ENCODE peak calls at places on chromosomes 3 and 15, in four cellular contexts. S is A673, B is A549, X is HFF-Myc. Z is an unnamed sample.

GRCh38 chr15:37086120-37086519 is 14.2 kb downstream of the MEIS2 start:
- DNase-seq in B (no peak), S (no peak), X (no peak), Z (no peak)

GRCh38 chr15:67766963-67767362 is 58.3 kb upstream of the SKOR1 start:
- DNase-seq in S (no peak), B (no peak), X (no peak), Z (no peak)

GRCh38 chr15:90465930-90466567 is 63.7 kb upstream of the CRTC3 start:
- DNase-seq in S (no peak), X (no peak), B (no peak), Z (no peak)

GRCh38 chr3:25547103-25547502 is 117.6 kb downstream of the TOP2B start:
- DNase-seq in B (no peak), X (no peak), S (no peak), Z (no peak)

GRCh38 chr3:64848822-64849221 is 161.0 kb upstream of the ADAMTS9 start:
- DNase-seq in S (no peak), B (no peak), X (no peak), Z (no peak)

GRCh38 chr3:126835472-126836219 is 131.6 kb downstream of the CHCHD6 start:
- DNase-seq in X (no peak), S (no peak), B (peak), Z (peak)

GRCh38 chr3:29255854-29256696 is 24.8 kb upstream of the RBMS3 start:
- DNase-seq in S (no peak), X (no peak), B (no peak), Z (no peak)

GRCh38 chr15:88769161-88769971 is 33.9 kb upstream of the ACAN start:
- DNase-seq in X (no peak), S (no peak), B (no peak), Z (no peak)

GRCh38 chr3:96331341-96331740 is 483.1 kb upstream of the EPHA6 start:
- DNase-seq in B (peak), S (no peak), X (no peak), Z (no peak)

GRCh38 chr3:175426805-175427204 is 567.7 kb downstream of the NAALADL2 start:
- DNase-seq in B (no peak), X (no peak), S (no peak), Z (peak)

GRCh38 chr15:92714071-92714456 is 58.5 kb upstream of the FAM174B start:
- DNase-seq in B (peak), S (peak), X (no peak), Z (no peak)

GRCh38 chr15:35289029-35289617 is 204.0 kb upstream of the NANOGP8 start:
- DNase-seq in B (peak), X (peak), S (peak), Z (no peak)

GRCh38 chr15:89993344-89993743 is 7.8 kb upstream of the ZNF710 start:
- DNase-seq in B (no peak), S (no peak), X (no peak), Z (no peak)

GRCh38 chr15:92451225-92451825 is 57.6 kb downstream of the ST8SIA2 start:
- DNase-seq in B (peak), S (no peak), X (no peak), Z (no peak)

GRCh38 chr3:183430325-183430957 is 2.0 kb upstream of the MCF2L2 start:
- DNase-seq in X (no peak), S (no peak), B (no peak), Z (no peak)

GRCh38 chr3:190849607-190850006 is 12.9 kb downstream of the GMNC start:
- DNase-seq in X (no peak), B (no peak), S (no peak), Z (no peak)

GRCh38 chr3:153591566-153592221 is 429.7 kb downstream of the RAP2B start:
- DNase-seq in B (no peak), X (no peak), S (peak), Z (no peak)

GRCh38 chr3:55588120-55588765 is 101.1 kb upstream of the WNT5A start:
- DNase-seq in X (no peak), S (no peak), B (no peak), Z (no peak)

GRCh38 chr15:75648156-75649000 is 666 bp downstream of the SNX33 start:
- DNase-seq in X (no peak), S (no peak), B (peak), Z (no peak)
- H3K4me3 ChIP-seq in X (peak), S (peak), B (peak), Z (peak)

GRCh38 chr15:40936709-40937666 is 7.8 kb downstream of the DLL4 start:
- DNase-seq in B (no peak), S (peak), X (no peak), Z (no peak)

GRCh38 chr15:40939909-40940801 is 11.0 kb downstream of the DLL4 start:
- DNase-seq in S (no peak), B (no peak), X (no peak), Z (no peak)

GRCh38 chr15:40938530-40938870 is 9.4 kb downstream of the DLL4 start:
- DNase-seq in X (no peak), B (no peak), S (no peak), Z (no peak)

GRCh38 chr15:40936234-40936708 is 7.1 kb downstream of the DLL4 start:
- DNase-seq in X (no peak), S (no peak), B (no peak), Z (no peak)

DNA sequence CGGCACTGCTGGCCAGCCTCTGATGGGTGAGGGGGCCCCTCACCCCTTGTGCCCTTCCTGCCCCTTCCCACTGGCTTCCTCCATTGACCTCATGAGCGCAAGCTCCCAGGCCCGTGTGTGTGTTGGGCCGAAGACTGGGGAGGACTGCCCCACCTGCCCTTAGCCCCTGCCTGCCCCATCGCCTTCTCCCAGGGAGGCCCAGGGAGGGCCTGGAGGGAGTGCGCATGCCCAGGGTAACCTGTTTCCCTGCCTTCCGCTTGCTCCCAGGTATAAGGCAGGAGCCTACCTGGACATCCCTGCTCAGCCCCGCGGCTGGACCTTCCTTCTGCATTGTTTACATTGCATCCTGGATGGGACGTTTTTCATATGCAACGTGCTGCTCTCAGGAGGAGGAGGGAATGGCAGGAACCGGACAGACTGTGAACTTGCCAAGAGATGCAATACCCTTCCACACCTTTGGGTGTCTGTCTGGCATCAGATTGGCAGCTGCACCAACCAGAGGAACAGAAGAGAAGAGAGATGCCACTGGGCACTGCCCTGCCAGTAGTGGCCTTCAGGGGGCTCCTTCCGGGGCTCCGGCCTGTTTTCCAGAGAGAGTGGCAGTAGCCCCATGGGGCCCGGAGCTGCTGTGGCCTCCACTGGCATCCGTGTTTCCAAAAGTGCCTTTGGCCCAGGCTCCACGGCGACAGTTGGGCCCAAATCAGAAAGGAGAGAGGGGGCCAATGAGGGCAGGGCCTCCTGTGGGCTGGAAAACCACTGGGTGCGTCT is 8.8 kb downstream of the DLL4 start:
- DNase-seq in X (no peak), B (peak), S (no peak), Z (no peak)
- TF ChIP-seq CTCF in X (peak), B (peak), S (peak), Z (peak)

GRCh38 chr3:38827791-38828190 is 11.8 kb upstream of the SCN10A start:
- DNase-seq in B (no peak), X (no peak), S (no peak), Z (no peak)

GRCh38 chr3:38828681-38829080 is 12.7 kb upstream of the SCN10A start:
- DNase-seq in S (no peak), B (no peak), X (no peak), Z (no peak)

GRCh38 chr3:38834110-38834509 is 18.1 kb upstream of the SCN10A start:
- DNase-seq in B (peak), X (peak), S (peak), Z (no peak)

GRCh38 chr3:38826001-38826400 is 10.0 kb upstream of the SCN10A start:
- DNase-seq in B (no peak), S (no peak), X (no peak), Z (no peak)

DNA sequence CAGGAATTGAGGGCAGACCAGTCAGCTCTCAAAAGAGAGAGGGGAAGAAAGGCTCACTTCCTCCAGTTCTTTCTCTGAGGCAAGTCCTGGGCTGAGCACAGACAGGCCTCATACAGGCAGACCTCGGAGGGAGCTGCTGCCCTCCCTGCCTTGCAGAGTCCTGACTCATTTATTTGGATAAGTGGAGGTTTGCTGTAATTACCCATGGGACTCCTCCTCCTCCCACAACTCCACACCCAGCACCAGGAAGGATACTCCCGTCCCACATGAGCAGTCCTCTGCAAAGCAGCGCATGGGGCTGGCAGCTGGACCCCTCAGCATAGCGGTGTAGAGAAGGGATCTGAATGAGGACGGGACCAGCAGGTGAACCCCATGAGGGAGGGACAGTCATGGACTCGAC is 13.4 kb upstream of the SCN10A start:
- DNase-seq in S (no peak), B (peak), X (peak), Z (peak)
- H3K4me3 ChIP-seq in S (no peak), B (no peak), X (no peak), Z (no peak)

GRCh38 chr3:60841355-60841754 is 409.9 kb downstream of the FHIT start:
- DNase-seq in X (no peak), B (peak), S (no peak), Z (no peak)
- TF ChIP-seq CTCF in X (no peak), B (no peak), S (no peak), Z (no peak)

GRCh38 chr15:57635300-57635944 is 43.7 kb downstream of the MYZAP start:
- DNase-seq in X (no peak), B (no peak), S (no peak), Z (no peak)
- H3K4me3 ChIP-seq in X (no peak), B (no peak), S (no peak), Z (no peak)